ENCODE peak calls at places on chromosomes 11 and 22, in four cellular contexts. One of them, this sample, is unnamed.

GRCh38 chr11:119218141-119218878 is 12.2 kb downstream of the CBL start:
- DNase-seq in activated CD8-positive, alpha-beta memory T cell treated with anti-CD3 and anti-CD28 coated beads, Interleukin-2, amount 10 ng/mL, durations not matched to agents 7 days and 5 days: no peak
- DNase-seq in stimulated activated CD4-positive, alpha-beta T cell treated with anti-CD3 and anti-CD28 coated beads, Interleukin-12 subunit alpha, Interleukin-12 subunit beta, amount 100 ng/mL, for 48 hours: peak
- DNase-seq in BJ: peak
- DNase-seq in this sample: no peak

GRCh38 chr11:76627541-76628082 is 42.9 kb downstream of the LRRC32 start:
- DNase-seq in activated CD8-positive, alpha-beta memory T cell treated with anti-CD3 and anti-CD28 coated beads, Interleukin-2, amount 10 ng/mL, durations not matched to agents 7 days and 5 days: no peak
- DNase-seq in stimulated activated CD4-positive, alpha-beta T cell treated with anti-CD3 and anti-CD28 coated beads, Interleukin-12 subunit alpha, Interleukin-12 subunit beta, amount 100 ng/mL, for 48 hours: no peak
- DNase-seq in BJ: no peak
- DNase-seq in this sample: no peak

GRCh38 chr11:79515781-79516180 is 75.0 kb upstream of the TENM4 start:
- DNase-seq in activated CD8-positive, alpha-beta memory T cell treated with anti-CD3 and anti-CD28 coated beads, Interleukin-2, amount 10 ng/mL, durations not matched to agents 7 days and 5 days: no peak
- DNase-seq in stimulated activated CD4-positive, alpha-beta T cell treated with anti-CD3 and anti-CD28 coated beads, Interleukin-12 subunit alpha, Interleukin-12 subunit beta, amount 100 ng/mL, for 48 hours: no peak
- DNase-seq in BJ: no peak
- DNase-seq in this sample: no peak

GRCh38 chr22:19463491-19464469 is 15.2 kb downstream of the UFD1 start:
- DNase-seq in activated CD8-positive, alpha-beta memory T cell treated with anti-CD3 and anti-CD28 coated beads, Interleukin-2, amount 10 ng/mL, durations not matched to agents 7 days and 5 days: no peak
- DNase-seq in stimulated activated CD4-positive, alpha-beta T cell treated with anti-CD3 and anti-CD28 coated beads, Interleukin-12 subunit alpha, Interleukin-12 subunit beta, amount 100 ng/mL, for 48 hours: no peak
- DNase-seq in BJ: peak
- DNase-seq in this sample: no peak

GRCh38 chr11:16410479-16410878 is 54.1 kb upstream of the SOX6 start:
- DNase-seq in activated CD8-positive, alpha-beta memory T cell treated with anti-CD3 and anti-CD28 coated beads, Interleukin-2, amount 10 ng/mL, durations not matched to agents 7 days and 5 days: no peak
- DNase-seq in stimulated activated CD4-positive, alpha-beta T cell treated with anti-CD3 and anti-CD28 coated beads, Interleukin-12 subunit alpha, Interleukin-12 subunit beta, amount 100 ng/mL, for 48 hours: no peak
- DNase-seq in BJ: no peak
- DNase-seq in this sample: no peak

GRCh38 chr11:131514062-131514461 is 143.6 kb downstream of the NTM start:
- DNase-seq in activated CD8-positive, alpha-beta memory T cell treated with anti-CD3 and anti-CD28 coated beads, Interleukin-2, amount 10 ng/mL, durations not matched to agents 7 days and 5 days: no peak
- DNase-seq in stimulated activated CD4-positive, alpha-beta T cell treated with anti-CD3 and anti-CD28 coated beads, Interleukin-12 subunit alpha, Interleukin-12 subunit beta, amount 100 ng/mL, for 48 hours: no peak
- DNase-seq in BJ: no peak
- DNase-seq in this sample: no peak

GRCh38 chr11:33652930-33653329 is 47.7 kb downstream of the C11orf91 start:
- DNase-seq in activated CD8-positive, alpha-beta memory T cell treated with anti-CD3 and anti-CD28 coated beads, Interleukin-2, amount 10 ng/mL, durations not matched to agents 7 days and 5 days: no peak
- DNase-seq in stimulated activated CD4-positive, alpha-beta T cell treated with anti-CD3 and anti-CD28 coated beads, Interleukin-12 subunit alpha, Interleukin-12 subunit beta, amount 100 ng/mL, for 48 hours: no peak
- DNase-seq in BJ: no peak
- DNase-seq in this sample: no peak

GRCh38 chr11:114216804-114217195 is 79.4 kb upstream of the NNMT start:
- DNase-seq in activated CD8-positive, alpha-beta memory T cell treated with anti-CD3 and anti-CD28 coated beads, Interleukin-2, amount 10 ng/mL, durations not matched to agents 7 days and 5 days: peak
- DNase-seq in stimulated activated CD4-positive, alpha-beta T cell treated with anti-CD3 and anti-CD28 coated beads, Interleukin-12 subunit alpha, Interleukin-12 subunit beta, amount 100 ng/mL, for 48 hours: no peak
- DNase-seq in BJ: no peak
- DNase-seq in this sample: peak

GRCh38 chr11:6232899-6233298 is 1.5 kb downstream of the FHIP1B start:
- DNase-seq in activated CD8-positive, alpha-beta memory T cell treated with anti-CD3 and anti-CD28 coated beads, Interleukin-2, amount 10 ng/mL, durations not matched to agents 7 days and 5 days: no peak
- DNase-seq in stimulated activated CD4-positive, alpha-beta T cell treated with anti-CD3 and anti-CD28 coated beads, Interleukin-12 subunit alpha, Interleukin-12 subunit beta, amount 100 ng/mL, for 48 hours: no peak
- DNase-seq in BJ: no peak
- DNase-seq in this sample: no peak

GRCh38 chr11:69435161-69435990 is 46.1 kb upstream of the LINC01488 start:
- DNase-seq in activated CD8-positive, alpha-beta memory T cell treated with anti-CD3 and anti-CD28 coated beads, Interleukin-2, amount 10 ng/mL, durations not matched to agents 7 days and 5 days: no peak
- DNase-seq in stimulated activated CD4-positive, alpha-beta T cell treated with anti-CD3 and anti-CD28 coated beads, Interleukin-12 subunit alpha, Interleukin-12 subunit beta, amount 100 ng/mL, for 48 hours: no peak
- DNase-seq in BJ: no peak
- DNase-seq in this sample: no peak

GRCh38 chr11:32713496-32713895 is 81.0 kb downstream of the CCDC73 start:
- DNase-seq in activated CD8-positive, alpha-beta memory T cell treated with anti-CD3 and anti-CD28 coated beads, Interleukin-2, amount 10 ng/mL, durations not matched to agents 7 days and 5 days: no peak
- DNase-seq in stimulated activated CD4-positive, alpha-beta T cell treated with anti-CD3 and anti-CD28 coated beads, Interleukin-12 subunit alpha, Interleukin-12 subunit beta, amount 100 ng/mL, for 48 hours: no peak
- DNase-seq in BJ: no peak
- DNase-seq in this sample: peak

GRCh38 chr11:129035254-129035653 is 92.6 kb upstream of the TP53AIP1 start:
- DNase-seq in activated CD8-positive, alpha-beta memory T cell treated with anti-CD3 and anti-CD28 coated beads, Interleukin-2, amount 10 ng/mL, durations not matched to agents 7 days and 5 days: no peak
- DNase-seq in stimulated activated CD4-positive, alpha-beta T cell treated with anti-CD3 and anti-CD28 coated beads, Interleukin-12 subunit alpha, Interleukin-12 subunit beta, amount 100 ng/mL, for 48 hours: no peak
- DNase-seq in BJ: no peak
- DNase-seq in this sample: no peak

GRCh38 chr22:28034145-28034759 is 115.2 kb upstream of the PITPNB start:
- DNase-seq in activated CD8-positive, alpha-beta memory T cell treated with anti-CD3 and anti-CD28 coated beads, Interleukin-2, amount 10 ng/mL, durations not matched to agents 7 days and 5 days: no peak
- DNase-seq in stimulated activated CD4-positive, alpha-beta T cell treated with anti-CD3 and anti-CD28 coated beads, Interleukin-12 subunit alpha, Interleukin-12 subunit beta, amount 100 ng/mL, for 48 hours: no peak
- DNase-seq in BJ: no peak
- DNase-seq in this sample: no peak

GRCh38 chr11:112366777-112367176 is 106.1 kb upstream of the PLET1 start:
- DNase-seq in activated CD8-positive, alpha-beta memory T cell treated with anti-CD3 and anti-CD28 coated beads, Interleukin-2, amount 10 ng/mL, durations not matched to agents 7 days and 5 days: no peak
- DNase-seq in stimulated activated CD4-positive, alpha-beta T cell treated with anti-CD3 and anti-CD28 coated beads, Interleukin-12 subunit alpha, Interleukin-12 subunit beta, amount 100 ng/mL, for 48 hours: no peak
- DNase-seq in BJ: peak
- DNase-seq in this sample: no peak

GRCh38 chr11:74057251-74058151 is 48.6 kb upstream of the UCP3 start:
- DNase-seq in activated CD8-positive, alpha-beta memory T cell treated with anti-CD3 and anti-CD28 coated beads, Interleukin-2, amount 10 ng/mL, durations not matched to agents 7 days and 5 days: no peak
- DNase-seq in stimulated activated CD4-positive, alpha-beta T cell treated with anti-CD3 and anti-CD28 coated beads, Interleukin-12 subunit alpha, Interleukin-12 subunit beta, amount 100 ng/mL, for 48 hours: no peak
- DNase-seq in BJ: no peak
- DNase-seq in this sample: no peak

GRCh38 chr11:102306048-102306575 is 11.2 kb upstream of the BIRC3 start:
- DNase-seq in activated CD8-positive, alpha-beta memory T cell treated with anti-CD3 and anti-CD28 coated beads, Interleukin-2, amount 10 ng/mL, durations not matched to agents 7 days and 5 days: no peak
- DNase-seq in stimulated activated CD4-positive, alpha-beta T cell treated with anti-CD3 and anti-CD28 coated beads, Interleukin-12 subunit alpha, Interleukin-12 subunit beta, amount 100 ng/mL, for 48 hours: no peak
- DNase-seq in BJ: no peak
- DNase-seq in this sample: no peak

GRCh38 chr22:49513358-49513851 is 314.3 kb downstream of the BRD1 start:
- DNase-seq in activated CD8-positive, alpha-beta memory T cell treated with anti-CD3 and anti-CD28 coated beads, Interleukin-2, amount 10 ng/mL, durations not matched to agents 7 days and 5 days: no peak
- DNase-seq in stimulated activated CD4-positive, alpha-beta T cell treated with anti-CD3 and anti-CD28 coated beads, Interleukin-12 subunit alpha, Interleukin-12 subunit beta, amount 100 ng/mL, for 48 hours: no peak
- DNase-seq in BJ: no peak
- DNase-seq in this sample: no peak

GRCh38 chr11:86172894-86173293 is 71.7 kb upstream of the EED start:
- DNase-seq in activated CD8-positive, alpha-beta memory T cell treated with anti-CD3 and anti-CD28 coated beads, Interleukin-2, amount 10 ng/mL, durations not matched to agents 7 days and 5 days: no peak
- DNase-seq in stimulated activated CD4-positive, alpha-beta T cell treated with anti-CD3 and anti-CD28 coated beads, Interleukin-12 subunit alpha, Interleukin-12 subunit beta, amount 100 ng/mL, for 48 hours: no peak
- DNase-seq in BJ: no peak
- DNase-seq in this sample: no peak

GRCh38 chr22:39686776-39687525 is 116.4 kb downstream of the CACNA1I start:
- DNase-seq in activated CD8-positive, alpha-beta memory T cell treated with anti-CD3 and anti-CD28 coated beads, Interleukin-2, amount 10 ng/mL, durations not matched to agents 7 days and 5 days: no peak
- DNase-seq in stimulated activated CD4-positive, alpha-beta T cell treated with anti-CD3 and anti-CD28 coated beads, Interleukin-12 subunit alpha, Interleukin-12 subunit beta, amount 100 ng/mL, for 48 hours: no peak
- DNase-seq in BJ: no peak
- DNase-seq in this sample: no peak

GRCh38 chr22:24772493-24773220 is 1.9 kb downstream of the PIWIL3 start:
- DNase-seq in activated CD8-positive, alpha-beta memory T cell treated with anti-CD3 and anti-CD28 coated beads, Interleukin-2, amount 10 ng/mL, durations not matched to agents 7 days and 5 days: no peak
- DNase-seq in stimulated activated CD4-positive, alpha-beta T cell treated with anti-CD3 and anti-CD28 coated beads, Interleukin-12 subunit alpha, Interleukin-12 subunit beta, amount 100 ng/mL, for 48 hours: no peak
- DNase-seq in BJ: no peak
- DNase-seq in this sample: no peak

GRCh38 chr22:19910180-19910744 is 31.3 kb upstream of the COMT start:
- DNase-seq in activated CD8-positive, alpha-beta memory T cell treated with anti-CD3 and anti-CD28 coated beads, Interleukin-2, amount 10 ng/mL, durations not matched to agents 7 days and 5 days: no peak
- DNase-seq in stimulated activated CD4-positive, alpha-beta T cell treated with anti-CD3 and anti-CD28 coated beads, Interleukin-12 subunit alpha, Interleukin-12 subunit beta, amount 100 ng/mL, for 48 hours: no peak
- DNase-seq in BJ: no peak
- DNase-seq in this sample: no peak

GRCh38 chr11:13261600-13262061 is 16.0 kb upstream of the BMAL1 start:
- DNase-seq in activated CD8-positive, alpha-beta memory T cell treated with anti-CD3 and anti-CD28 coated beads, Interleukin-2, amount 10 ng/mL, durations not matched to agents 7 days and 5 days: no peak
- DNase-seq in stimulated activated CD4-positive, alpha-beta T cell treated with anti-CD3 and anti-CD28 coated beads, Interleukin-12 subunit alpha, Interleukin-12 subunit beta, amount 100 ng/mL, for 48 hours: no peak
- DNase-seq in BJ: peak
- DNase-seq in this sample: no peak

GRCh38 chr11:47858169-47858543 is 10.0 kb upstream of the NUP160 start:
- DNase-seq in activated CD8-positive, alpha-beta memory T cell treated with anti-CD3 and anti-CD28 coated beads, Interleukin-2, amount 10 ng/mL, durations not matched to agents 7 days and 5 days: no peak
- DNase-seq in stimulated activated CD4-positive, alpha-beta T cell treated with anti-CD3 and anti-CD28 coated beads, Interleukin-12 subunit alpha, Interleukin-12 subunit beta, amount 100 ng/mL, for 48 hours: no peak
- DNase-seq in BJ: peak
- DNase-seq in this sample: no peak

GRCh38 chr11:74033046-74033445 is 24.2 kb upstream of the UCP3 start:
- DNase-seq in activated CD8-positive, alpha-beta memory T cell treated with anti-CD3 and anti-CD28 coated beads, Interleukin-2, amount 10 ng/mL, durations not matched to agents 7 days and 5 days: no peak
- DNase-seq in stimulated activated CD4-positive, alpha-beta T cell treated with anti-CD3 and anti-CD28 coated beads, Interleukin-12 subunit alpha, Interleukin-12 subunit beta, amount 100 ng/mL, for 48 hours: no peak
- DNase-seq in BJ: no peak
- DNase-seq in this sample: no peak

This sample was measured in GDM1.